ENCODE peak calls at places on chromosomes 2 and 18, in five cellular contexts. G, K, E, W and T are unnamed samples.

GRCh38 chr2:3666613-3666975 is 8.6 kb downstream of the ALLC start:
- DNase-seq in G (no peak), K (no peak), E (no peak), W (no peak), T (no peak)

GRCh38 chr2:39119732-39120520 is 925 bp downstream of the SOS1 start:
- DNase-seq in G (peak), K (peak), E (no peak), W (peak), T (peak)

GRCh38 chr18:78679061-78679460 is 300.6 kb upstream of the SALL3 start:
- DNase-seq in G (no peak), K (no peak), E (no peak), W (no peak), T (no peak)

GRCh38 chr2:122595065-122595464 is 839.6 kb downstream of the TSN start:
- DNase-seq in G (no peak), K (no peak), E (no peak), W (no peak), T (no peak)

GRCh38 chr2:20617892-20618467 is 32.9 kb downstream of the HS1BP3 start:
- DNase-seq in G (peak), K (no peak), E (peak), W (no peak), T (peak)

GRCh38 chr2:7884338-7884737 is 797.5 kb upstream of the ID2 start:
- DNase-seq in G (no peak), K (no peak), E (no peak), W (no peak), T (no peak)

GRCh38 chr2:154710078-154710477 is 11.6 kb downstream of the KCNJ3 start:
- DNase-seq in G (no peak), K (no peak), E (no peak), W (no peak), T (no peak)

GRCh38 chr2:153432381-153432780 is 46.2 kb downstream of the RPRM start:
- DNase-seq in G (no peak), K (no peak), E (no peak), W (no peak), T (no peak)

GRCh38 chr2:226760412-226761194 is 39.0 kb downstream of the IRS1 start:
- DNase-seq in G (peak), K (no peak), E (peak), W (no peak), T (peak)